ENCODE peak calls at places on chromosomes 2 and 18, in four cellular contexts. One of them, this sample, is unnamed.

GRCh38 chr18:2402084-2402483 is 169.2 kb downstream of the METTL4 start:
- DNase-seq in NCI-H748 treated with DMSO at 0.1 percent for 48 hours: no peak
- DNase-seq in MV-4-11: no peak
- DNase-seq in right cardiac atrium: no peak
- DNase-seq in this sample: no peak

GRCh38 chr18:22434973-22435608 is 17.4 kb upstream of the CTAGE1 start:
- DNase-seq in NCI-H748 treated with DMSO at 0.1 percent for 48 hours: no peak
- DNase-seq in right cardiac atrium: no peak
- DNase-seq in MV-4-11: no peak
- DNase-seq in this sample: no peak

GRCh38 chr2:157827377-157827776 is 48.8 kb downstream of the ACVR1 start:
- DNase-seq in MV-4-11: no peak
- DNase-seq in right cardiac atrium: no peak
- DNase-seq in NCI-H748 treated with DMSO at 0.1 percent for 48 hours: no peak
- DNase-seq in this sample: no peak

GRCh38 chr18:45687617-45688016 is 36.4 kb upstream of the SLC14A1 start:
- DNase-seq in right cardiac atrium: no peak
- DNase-seq in NCI-H748 treated with DMSO at 0.1 percent for 48 hours: no peak
- DNase-seq in MV-4-11: peak
- DNase-seq in this sample: peak

GRCh38 chr2:227942021-227942420 is 70.6 kb downstream of the DAW1 start:
- DNase-seq in MV-4-11: peak
- DNase-seq in NCI-H748 treated with DMSO at 0.1 percent for 48 hours: no peak
- DNase-seq in right cardiac atrium: no peak
- DNase-seq in this sample: no peak

GRCh38 chr2:2705871-2706270 is 374.8 kb upstream of the MYT1L start:
- DNase-seq in NCI-H748 treated with DMSO at 0.1 percent for 48 hours: no peak
- DNase-seq in right cardiac atrium: no peak
- DNase-seq in MV-4-11: no peak
- DNase-seq in this sample: no peak

GRCh38 chr18:28690100-28690499 is 513.2 kb upstream of the CDH2 start:
- DNase-seq in MV-4-11: no peak
- DNase-seq in NCI-H748 treated with DMSO at 0.1 percent for 48 hours: no peak
- DNase-seq in right cardiac atrium: no peak
- DNase-seq in this sample: no peak

GRCh38 chr2:43605079-43605655 is 9.3 kb upstream of the THADA start:
- DNase-seq in MV-4-11: peak
- DNase-seq in NCI-H748 treated with DMSO at 0.1 percent for 48 hours: peak
- DNase-seq in right cardiac atrium: no peak
- DNase-seq in this sample: peak

GRCh38 chr2:197170137-197170682 is 140.4 kb downstream of the ANKRD44 start:
- DNase-seq in MV-4-11: no peak
- DNase-seq in right cardiac atrium: no peak
- DNase-seq in NCI-H748 treated with DMSO at 0.1 percent for 48 hours: no peak
- DNase-seq in this sample: no peak

GRCh38 chr18:45837283-45838070 is 12.0 kb downstream of the SIGLEC15 start:
- DNase-seq in NCI-H748 treated with DMSO at 0.1 percent for 48 hours: peak
- DNase-seq in right cardiac atrium: peak
- DNase-seq in MV-4-11: peak
- DNase-seq in this sample: no peak

GRCh38 chr2:24682357-24682756 is 110.8 kb downstream of the PTRHD1 start:
- DNase-seq in right cardiac atrium: no peak
- DNase-seq in MV-4-11: no peak
- DNase-seq in NCI-H748 treated with DMSO at 0.1 percent for 48 hours: no peak
- DNase-seq in this sample: no peak

GRCh38 chr2:112187805-112188596 is 49.8 kb downstream of the FBLN7 start:
- DNase-seq in NCI-H748 treated with DMSO at 0.1 percent for 48 hours: no peak
- DNase-seq in right cardiac atrium: no peak
- DNase-seq in MV-4-11: no peak
- DNase-seq in this sample: no peak

GRCh38 chr2:233143700-233144331 is 83.7 kb downstream of the INPP5D start:
- DNase-seq in MV-4-11: no peak
- DNase-seq in right cardiac atrium: no peak
- DNase-seq in NCI-H748 treated with DMSO at 0.1 percent for 48 hours: no peak
- DNase-seq in this sample: no peak

GRCh38 chr2:180604077-180604476 is 376.3 kb upstream of the UBE2E3 start:
- DNase-seq in NCI-H748 treated with DMSO at 0.1 percent for 48 hours: peak
- DNase-seq in MV-4-11: peak
- DNase-seq in right cardiac atrium: no peak
- DNase-seq in this sample: peak

GRCh38 chr2:20359131-20359530 is 8.5 kb upstream of the PUM2 start:
- DNase-seq in NCI-H748 treated with DMSO at 0.1 percent for 48 hours: no peak
- DNase-seq in MV-4-11: no peak
- DNase-seq in right cardiac atrium: no peak
- DNase-seq in this sample: no peak

GRCh38 chr18:58615150-58616132 is 13.4 kb downstream of the ALPK2 start:
- DNase-seq in NCI-H748 treated with DMSO at 0.1 percent for 48 hours: no peak
- DNase-seq in MV-4-11: no peak
- DNase-seq in right cardiac atrium: no peak
- DNase-seq in this sample: no peak

GRCh38 chr18:57331718-57332117 is 20.6 kb upstream of the ST8SIA3 start:
- DNase-seq in NCI-H748 treated with DMSO at 0.1 percent for 48 hours: no peak
- DNase-seq in right cardiac atrium: no peak
- DNase-seq in MV-4-11: no peak
- DNase-seq in this sample: no peak

GRCh38 chr2:239688098-239688497 is 287.3 kb upstream of the HDAC4 start:
- DNase-seq in right cardiac atrium: no peak
- DNase-seq in NCI-H748 treated with DMSO at 0.1 percent for 48 hours: no peak
- DNase-seq in MV-4-11: no peak
- DNase-seq in this sample: no peak

GRCh38 chr2:207390302-207391095 is 139.3 kb upstream of the CREB1 start:
- DNase-seq in right cardiac atrium: no peak
- DNase-seq in NCI-H748 treated with DMSO at 0.1 percent for 48 hours: peak
- DNase-seq in MV-4-11: no peak
- DNase-seq in this sample: no peak

GRCh38 chr2:205034034-205034433 is 488.8 kb downstream of the PARD3B start:
- DNase-seq in MV-4-11: no peak
- DNase-seq in right cardiac atrium: no peak
- DNase-seq in NCI-H748 treated with DMSO at 0.1 percent for 48 hours: peak
- DNase-seq in this sample: no peak

GRCh38 chr2:23390152-23390551 is 5.2 kb downstream of the KLHL29 start:
- DNase-seq in NCI-H748 treated with DMSO at 0.1 percent for 48 hours: no peak
- DNase-seq in right cardiac atrium: no peak
- DNase-seq in MV-4-11: peak
- DNase-seq in this sample: no peak

GRCh38 chr18:42296723-42297122 is 341.7 kb downstream of the PIK3C3 start:
- DNase-seq in NCI-H748 treated with DMSO at 0.1 percent for 48 hours: no peak
- DNase-seq in MV-4-11: no peak
- DNase-seq in right cardiac atrium: no peak
- DNase-seq in this sample: no peak

GRCh38 chr2:95275151-95275515 is 884 bp downstream of the PROM2 start:
- DNase-seq in right cardiac atrium: no peak
- DNase-seq in NCI-H748 treated with DMSO at 0.1 percent for 48 hours: no peak
- DNase-seq in MV-4-11: no peak
- DNase-seq in this sample: no peak

GRCh38 chr2:2832657-2833056 is 501.6 kb upstream of the MYT1L start:
- DNase-seq in right cardiac atrium: no peak
- DNase-seq in MV-4-11: no peak
- DNase-seq in NCI-H748 treated with DMSO at 0.1 percent for 48 hours: no peak
- DNase-seq in this sample: no peak

GRCh38 chr2:46326231-46326980 is 29.2 kb downstream of the EPAS1 start:
- DNase-seq in right cardiac atrium: no peak
- DNase-seq in MV-4-11: no peak
- DNase-seq in NCI-H748 treated with DMSO at 0.1 percent for 48 hours: no peak
- DNase-seq in this sample: no peak

GRCh38 chr18:77551055-77551454 is 301.4 kb downstream of the GALR1 start:
- DNase-seq in MV-4-11: no peak
- DNase-seq in right cardiac atrium: no peak
- DNase-seq in NCI-H748 treated with DMSO at 0.1 percent for 48 hours: no peak
- DNase-seq in this sample: no peak

GRCh38 chr2:45331034-45331786 is 279.9 kb downstream of the SRBD1 start:
- DNase-seq in right cardiac atrium: no peak
- DNase-seq in MV-4-11: no peak
- DNase-seq in NCI-H748 treated with DMSO at 0.1 percent for 48 hours: peak
- DNase-seq in this sample: no peak